ENCODE peak calls at places on chromosome 9, in seven cellular contexts. One of them, this sample, is unnamed.

GRCh38 chr9:83538890-83539238 is 663 bp upstream of the FRMD3 start:
- DNase-seq in adrenal gland: no peak
- DNase-seq in GM04503: no peak
- DNase-seq in T follicular helper cell: no peak
- DNase-seq in NCI-H1436: no peak
- DNase-seq in iris pigment epithelial cell: no peak
- DNase-seq in stimulated activated CD4-positive, alpha-beta T cell treated with anti-CD3 and anti-CD28 coated beads, TNF-alpha, amount 100 ng/mL, for 24 hours: no peak
- DNase-seq in this sample: no peak

GRCh38 chr9:114237247-114237646 is 81.9 kb downstream of the COL27A1 start:
- DNase-seq in T follicular helper cell: no peak
- DNase-seq in stimulated activated CD4-positive, alpha-beta T cell treated with anti-CD3 and anti-CD28 coated beads, TNF-alpha, amount 100 ng/mL, for 24 hours: no peak
- DNase-seq in adrenal gland: no peak
- DNase-seq in NCI-H1436: no peak
- DNase-seq in GM04503: no peak
- DNase-seq in iris pigment epithelial cell: no peak
- DNase-seq in this sample: no peak

GRCh38 chr9:69919461-69920061 is 98.9 kb downstream of the CFAP95 start:
- DNase-seq in adrenal gland: peak
- DNase-seq in NCI-H1436: peak
- DNase-seq in stimulated activated CD4-positive, alpha-beta T cell treated with anti-CD3 and anti-CD28 coated beads, TNF-alpha, amount 100 ng/mL, for 24 hours: no peak
- DNase-seq in GM04503: no peak
- DNase-seq in iris pigment epithelial cell: peak
- DNase-seq in T follicular helper cell: no peak
- DNase-seq in this sample: no peak

GRCh38 chr9:127905788-127906191 is 6.4 kb upstream of the ST6GALNAC6 start:
- DNase-seq in stimulated activated CD4-positive, alpha-beta T cell treated with anti-CD3 and anti-CD28 coated beads, TNF-alpha, amount 100 ng/mL, for 24 hours: peak
- DNase-seq in iris pigment epithelial cell: no peak
- DNase-seq in T follicular helper cell: peak
- DNase-seq in GM04503: no peak
- DNase-seq in adrenal gland: no peak
- DNase-seq in NCI-H1436: no peak
- DNase-seq in this sample: peak

GRCh38 chr9:99722852-99723251 is 98.8 kb upstream of the NR4A3 start:
- DNase-seq in GM04503: no peak
- DNase-seq in adrenal gland: no peak
- DNase-seq in NCI-H1436: no peak
- DNase-seq in stimulated activated CD4-positive, alpha-beta T cell treated with anti-CD3 and anti-CD28 coated beads, TNF-alpha, amount 100 ng/mL, for 24 hours: no peak
- DNase-seq in iris pigment epithelial cell: no peak
- DNase-seq in T follicular helper cell: no peak
- DNase-seq in this sample: no peak

GRCh38 chr9:125694478-125694877 is 12.5 kb downstream of the MAPKAP1 start:
- DNase-seq in NCI-H1436: no peak
- DNase-seq in iris pigment epithelial cell: peak
- DNase-seq in adrenal gland: no peak
- DNase-seq in stimulated activated CD4-positive, alpha-beta T cell treated with anti-CD3 and anti-CD28 coated beads, TNF-alpha, amount 100 ng/mL, for 24 hours: no peak
- DNase-seq in T follicular helper cell: no peak
- DNase-seq in GM04503: no peak
- DNase-seq in this sample: no peak

GRCh38 chr9:11023201-11023600 is 410.4 kb upstream of the PTPRD start:
- DNase-seq in iris pigment epithelial cell: no peak
- DNase-seq in stimulated activated CD4-positive, alpha-beta T cell treated with anti-CD3 and anti-CD28 coated beads, TNF-alpha, amount 100 ng/mL, for 24 hours: no peak
- DNase-seq in T follicular helper cell: no peak
- DNase-seq in GM04503: no peak
- DNase-seq in NCI-H1436: no peak
- DNase-seq in adrenal gland: no peak
- DNase-seq in this sample: no peak

GRCh38 chr9:114005371-114006154 is 72.5 kb downstream of the AMBP start:
- DNase-seq in stimulated activated CD4-positive, alpha-beta T cell treated with anti-CD3 and anti-CD28 coated beads, TNF-alpha, amount 100 ng/mL, for 24 hours: no peak
- DNase-seq in GM04503: no peak
- DNase-seq in adrenal gland: no peak
- DNase-seq in T follicular helper cell: no peak
- DNase-seq in NCI-H1436: no peak
- DNase-seq in iris pigment epithelial cell: no peak
- DNase-seq in this sample: no peak

GRCh38 chr9:96344458-96345180 is 38.9 kb downstream of the SLC35D2 start:
- DNase-seq in iris pigment epithelial cell: peak
- DNase-seq in GM04503: peak
- DNase-seq in adrenal gland: peak
- DNase-seq in T follicular helper cell: no peak
- DNase-seq in NCI-H1436: no peak
- DNase-seq in stimulated activated CD4-positive, alpha-beta T cell treated with anti-CD3 and anti-CD28 coated beads, TNF-alpha, amount 100 ng/mL, for 24 hours: no peak
- DNase-seq in this sample: no peak

GRCh38 chr9:115456515-115456914 is 338.6 kb upstream of the TNC start:
- DNase-seq in adrenal gland: peak
- DNase-seq in NCI-H1436: no peak
- DNase-seq in T follicular helper cell: no peak
- DNase-seq in stimulated activated CD4-positive, alpha-beta T cell treated with anti-CD3 and anti-CD28 coated beads, TNF-alpha, amount 100 ng/mL, for 24 hours: no peak
- DNase-seq in GM04503: peak
- DNase-seq in iris pigment epithelial cell: no peak
- DNase-seq in this sample: no peak

GRCh38 chr9:92637886-92638620 is 31.9 kb downstream of the IPPK start:
- DNase-seq in T follicular helper cell: no peak
- DNase-seq in iris pigment epithelial cell: no peak
- DNase-seq in GM04503: no peak
- DNase-seq in adrenal gland: no peak
- DNase-seq in stimulated activated CD4-positive, alpha-beta T cell treated with anti-CD3 and anti-CD28 coated beads, TNF-alpha, amount 100 ng/mL, for 24 hours: no peak
- DNase-seq in NCI-H1436: no peak
- DNase-seq in this sample: no peak

GRCh38 chr9:22053178-22053577 is 44.1 kb upstream of the CDKN2B start:
- DNase-seq in iris pigment epithelial cell: peak
- DNase-seq in GM04503: no peak
- DNase-seq in adrenal gland: no peak
- DNase-seq in stimulated activated CD4-positive, alpha-beta T cell treated with anti-CD3 and anti-CD28 coated beads, TNF-alpha, amount 100 ng/mL, for 24 hours: no peak
- DNase-seq in T follicular helper cell: no peak
- DNase-seq in NCI-H1436: no peak
- DNase-seq in this sample: no peak

GRCh38 chr9:98957826-98958225 is 14.1 kb downstream of the COL15A1 start:
- DNase-seq in adrenal gland: no peak
- DNase-seq in stimulated activated CD4-positive, alpha-beta T cell treated with anti-CD3 and anti-CD28 coated beads, TNF-alpha, amount 100 ng/mL, for 24 hours: no peak
- DNase-seq in GM04503: no peak
- DNase-seq in NCI-H1436: no peak
- DNase-seq in iris pigment epithelial cell: no peak
- DNase-seq in T follicular helper cell: no peak
- DNase-seq in this sample: no peak

GRCh38 chr9:95204710-95205109 is 112.8 kb downstream of the FANCC start:
- DNase-seq in GM04503: no peak
- DNase-seq in adrenal gland: no peak
- DNase-seq in NCI-H1436: no peak
- DNase-seq in iris pigment epithelial cell: no peak
- DNase-seq in T follicular helper cell: no peak
- DNase-seq in stimulated activated CD4-positive, alpha-beta T cell treated with anti-CD3 and anti-CD28 coated beads, TNF-alpha, amount 100 ng/mL, for 24 hours: no peak
- DNase-seq in this sample: no peak

GRCh38 chr9:13035822-13036221 is 243.7 kb downstream of the MPDZ start:
- DNase-seq in GM04503: no peak
- DNase-seq in iris pigment epithelial cell: no peak
- DNase-seq in stimulated activated CD4-positive, alpha-beta T cell treated with anti-CD3 and anti-CD28 coated beads, TNF-alpha, amount 100 ng/mL, for 24 hours: no peak
- DNase-seq in adrenal gland: no peak
- DNase-seq in T follicular helper cell: no peak
- DNase-seq in NCI-H1436: no peak
- DNase-seq in this sample: no peak

GRCh38 chr9:113929634-113930092 is 53.6 kb downstream of the ZNF618 start:
- DNase-seq in stimulated activated CD4-positive, alpha-beta T cell treated with anti-CD3 and anti-CD28 coated beads, TNF-alpha, amount 100 ng/mL, for 24 hours: no peak
- DNase-seq in T follicular helper cell: no peak
- DNase-seq in GM04503: no peak
- DNase-seq in adrenal gland: no peak
- DNase-seq in NCI-H1436: no peak
- DNase-seq in iris pigment epithelial cell: peak
- DNase-seq in this sample: no peak

GRCh38 chr9:78397045-78397843 is 100.3 kb downstream of the PSAT1 start:
- DNase-seq in T follicular helper cell: no peak
- DNase-seq in stimulated activated CD4-positive, alpha-beta T cell treated with anti-CD3 and anti-CD28 coated beads, TNF-alpha, amount 100 ng/mL, for 24 hours: no peak
- DNase-seq in iris pigment epithelial cell: no peak
- DNase-seq in GM04503: no peak
- DNase-seq in NCI-H1436: peak
- DNase-seq in adrenal gland: no peak
- DNase-seq in this sample: no peak

GRCh38 chr9:8845808-8846207 is 1046.2 kb upstream of the DMAC1 start:
- DNase-seq in T follicular helper cell: no peak
- DNase-seq in iris pigment epithelial cell: no peak
- DNase-seq in GM04503: no peak
- DNase-seq in stimulated activated CD4-positive, alpha-beta T cell treated with anti-CD3 and anti-CD28 coated beads, TNF-alpha, amount 100 ng/mL, for 24 hours: no peak
- DNase-seq in NCI-H1436: peak
- DNase-seq in adrenal gland: no peak
- DNase-seq in this sample: no peak

GRCh38 chr9:28073278-28073677 is 500.0 kb upstream of the C9orf72 start:
- DNase-seq in adrenal gland: peak
- DNase-seq in T follicular helper cell: no peak
- DNase-seq in iris pigment epithelial cell: peak
- DNase-seq in GM04503: no peak
- DNase-seq in NCI-H1436: peak
- DNase-seq in stimulated activated CD4-positive, alpha-beta T cell treated with anti-CD3 and anti-CD28 coated beads, TNF-alpha, amount 100 ng/mL, for 24 hours: no peak
- DNase-seq in this sample: no peak

GRCh38 chr9:4259489-4259888 is 40.4 kb downstream of the GLIS3 start:
- DNase-seq in iris pigment epithelial cell: no peak
- DNase-seq in T follicular helper cell: no peak
- DNase-seq in GM04503: no peak
- DNase-seq in NCI-H1436: no peak
- DNase-seq in stimulated activated CD4-positive, alpha-beta T cell treated with anti-CD3 and anti-CD28 coated beads, TNF-alpha, amount 100 ng/mL, for 24 hours: no peak
- DNase-seq in adrenal gland: no peak
- DNase-seq in this sample: no peak

GRCh38 chr9:136943291-136944093 is 1.0 kb downstream of the FBXW5 start:
- DNase-seq in T follicular helper cell: no peak
- DNase-seq in iris pigment epithelial cell: peak
- DNase-seq in adrenal gland: peak
- DNase-seq in GM04503: no peak
- DNase-seq in NCI-H1436: no peak
- DNase-seq in stimulated activated CD4-positive, alpha-beta T cell treated with anti-CD3 and anti-CD28 coated beads, TNF-alpha, amount 100 ng/mL, for 24 hours: no peak
- DNase-seq in this sample: no peak

GRCh38 chr9:75653750-75654149 is 236.7 kb upstream of the PCSK5 start:
- DNase-seq in T follicular helper cell: no peak
- DNase-seq in iris pigment epithelial cell: no peak
- DNase-seq in stimulated activated CD4-positive, alpha-beta T cell treated with anti-CD3 and anti-CD28 coated beads, TNF-alpha, amount 100 ng/mL, for 24 hours: no peak
- DNase-seq in NCI-H1436: no peak
- DNase-seq in GM04503: no peak
- DNase-seq in adrenal gland: no peak
- DNase-seq in this sample: no peak

This sample was measured in T-helper 22 cell.